ENCODE peak calls at places on chromosomes 3 and 15, in five cellular contexts. B is heart left ventricle; N is OCI-LY7; T is CD4-positive, alpha-beta memory T cell; E is substantia nigra. L is an unnamed sample.

GRCh38 chr15:50183112-50183794 is 1.3 kb downstream of the SLC27A2 start:
- DNase-seq in N (no peak), T (no peak), B (no peak), E (no peak), L (no peak)

GRCh38 chr3:196120291-196120951 is 38.5 kb upstream of the TFRC start:
- DNase-seq in E (peak), N (peak), B (peak), T (no peak), L (peak)

GRCh38 chr15:79117442-79118204 is 27.0 kb upstream of the RASGRF1 start:
- DNase-seq in B (no peak), T (no peak), N (no peak), E (no peak), L (no peak)

GRCh38 chr3:129224984-129225393 is 24.4 kb upstream of the COPG1 start:
- DNase-seq in N (peak), T (no peak), B (peak), E (peak), L (peak)

GRCh38 chr15:67175643-67176071 is 78.8 kb downstream of the AAGAB start:
- DNase-seq in E (no peak), T (no peak), B (no peak), N (no peak), L (peak)

GRCh38 chr3:30894521-30895289 is at the start of gene GADL1:
- DNase-seq in E (peak), B (peak), T (no peak), N (no peak), L (peak)

GRCh38 chr3:176663819-176664218 is 533.5 kb downstream of the TBL1XR1 start:
- DNase-seq in N (peak), T (no peak), E (no peak), B (no peak), L (no peak)

GRCh38 chr15:62606376-62607164 is 436.0 kb upstream of the TPM1 start:
- DNase-seq in B (no peak), E (no peak), N (no peak), T (no peak), L (no peak)

GRCh38 chr3:182220013-182220412 is 508.3 kb downstream of the SOX2 start:
- DNase-seq in B (no peak), T (no peak), E (no peak), N (no peak), L (no peak)

GRCh38 chr15:76642671-76643070 is 262.5 kb downstream of the SCAPER start:
- DNase-seq in B (no peak), N (no peak), T (peak), E (no peak), L (no peak)

GRCh38 chr15:77634266-77634962 is 1.7 kb upstream of the LINGO1 start:
- DNase-seq in B (peak), N (peak), T (peak), E (peak), L (no peak)

GRCh38 chr3:160538906-160539305 is 26.5 kb downstream of the KPNA4 start:
- DNase-seq in N (no peak), E (no peak), T (no peak), B (no peak), L (no peak)

GRCh38 chr3:142088522-142088921 is 60.8 kb downstream of the TFDP2 start:
- DNase-seq in N (no peak), B (no peak), E (no peak), T (no peak), L (no peak)

GRCh38 chr3:60153221-60153999 is 1097.8 kb downstream of the FHIT start:
- DNase-seq in N (no peak), T (no peak), B (no peak), E (no peak), L (no peak)

GRCh38 chr15:43880406-43881184 is 53.8 kb downstream of the WDR76 start:
- DNase-seq in T (no peak), B (no peak), N (no peak), E (no peak), L (no peak)

GRCh38 chr3:41598804-41599481 is 363.0 kb downstream of the ULK4 start:
- DNase-seq in T (no peak), E (no peak), B (no peak), N (no peak), L (no peak)

GRCh38 chr3:129195731-129196256 is 12.1 kb upstream of the CNBP start:
- DNase-seq in E (peak), T (no peak), B (peak), N (no peak), L (peak)

GRCh38 chr3:164730810-164731209 is 347.5 kb downstream of the SI start:
- DNase-seq in N (no peak), E (no peak), B (no peak), T (no peak), L (no peak)

GRCh38 chr15:39920510-39921273 is 626 bp upstream of the GPR176 start:
- DNase-seq in T (peak), B (peak), E (peak), N (peak), L (peak)

GRCh38 chr15:51065781-51066180 is 28.9 kb downstream of the TNFAIP8L3 start:
- DNase-seq in N (no peak), B (no peak), T (no peak), E (no peak), L (no peak)

GRCh38 chr3:120145498-120146285 is 51.4 kb upstream of the GSK3B start:
- DNase-seq in T (no peak), N (no peak), E (no peak), B (no peak), L (no peak)

DNA sequence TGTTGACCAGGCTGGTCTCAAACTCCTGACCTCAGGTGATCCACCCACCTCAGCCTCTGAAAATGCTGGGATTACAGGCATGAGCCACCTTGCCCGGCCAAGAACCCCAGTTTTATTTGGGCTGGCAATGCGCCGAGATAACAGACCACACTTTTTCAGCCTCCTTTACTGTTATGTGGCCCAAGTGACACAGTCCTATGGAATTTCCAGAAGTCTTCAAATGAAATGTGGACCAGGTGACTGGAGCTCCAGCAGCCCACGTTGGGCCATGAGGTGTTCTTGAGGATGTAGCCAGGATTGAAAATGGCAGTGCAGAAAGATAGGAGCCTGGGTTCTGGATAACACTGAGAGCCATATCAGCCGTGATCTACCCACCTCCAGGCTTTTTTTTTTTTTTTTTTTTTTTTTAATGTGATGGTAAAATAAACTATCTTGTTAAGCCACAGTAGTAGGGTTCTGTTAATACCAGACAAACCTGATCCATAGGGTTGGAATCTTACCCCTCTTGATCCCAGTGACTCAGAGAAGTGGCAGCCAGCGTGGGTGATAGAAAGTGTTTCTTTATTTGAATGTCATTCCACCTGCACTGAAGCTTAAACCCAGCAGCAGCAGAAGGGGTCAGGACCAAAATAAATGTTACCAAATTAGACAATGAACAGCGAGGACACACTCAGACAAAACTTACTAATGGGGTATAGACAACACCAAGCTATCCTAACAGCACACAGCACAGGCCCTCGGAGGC is 55.6 kb downstream of the LHFPL4 start:
- DNase-seq in N (no peak), E (no peak), B (no peak), T (no peak), L (no peak)
- H3K27ac ChIP-seq in N (no peak), E (no peak), B (no peak), T (no peak), L (no peak)

GRCh38 chr3:104632947-104633346 is 733.8 kb upstream of the ALCAM start:
- DNase-seq in T (no peak), E (no peak), B (no peak), N (no peak), L (no peak)

GRCh38 chr3:104631254-104631653 is 735.5 kb upstream of the ALCAM start:
- DNase-seq in E (no peak), B (no peak), N (no peak), T (no peak), L (no peak)

GRCh38 chr3:104632521-104632920 is 734.2 kb upstream of the ALCAM start:
- DNase-seq in T (no peak), E (no peak), B (no peak), N (no peak), L (no peak)

GRCh38 chr3:104628185-104628789 is 738.4 kb upstream of the ALCAM start:
- DNase-seq in E (no peak), B (no peak), T (no peak), N (peak), L (no peak)

GRCh38 chr3:104629038-104629437 is 737.7 kb upstream of the ALCAM start:
- DNase-seq in N (no peak), E (no peak), T (no peak), B (no peak), L (no peak)
- H3K27ac ChIP-seq in N (no peak), E (no peak), T (no peak), B (no peak), L (no peak)

DNA sequence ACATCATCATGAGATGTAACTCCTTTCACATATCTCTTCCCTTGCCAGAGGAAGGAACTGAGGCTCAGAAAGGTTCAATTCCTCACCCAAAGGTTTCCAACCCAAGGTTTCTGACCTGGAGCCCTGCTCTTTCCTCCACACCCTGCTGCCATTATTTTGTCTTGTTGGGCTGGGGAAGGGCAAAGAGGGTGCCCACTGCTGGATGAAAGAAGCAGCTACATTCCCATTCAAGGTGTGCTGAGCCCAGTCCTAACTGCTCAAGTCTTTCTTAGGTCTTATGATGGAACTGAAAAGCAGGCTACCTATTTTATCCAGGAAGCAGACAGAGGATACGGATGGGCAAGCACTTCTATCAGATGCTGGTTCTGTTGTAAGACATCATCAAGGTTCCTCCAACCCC is 258.0 kb upstream of the CTDSPL start:
- DNase-seq in B (no peak), T (no peak), N (no peak), E (no peak), L (no peak)
- H3K27ac ChIP-seq in B (no peak), T (no peak), N (no peak), E (no peak), L (no peak)

DNA sequence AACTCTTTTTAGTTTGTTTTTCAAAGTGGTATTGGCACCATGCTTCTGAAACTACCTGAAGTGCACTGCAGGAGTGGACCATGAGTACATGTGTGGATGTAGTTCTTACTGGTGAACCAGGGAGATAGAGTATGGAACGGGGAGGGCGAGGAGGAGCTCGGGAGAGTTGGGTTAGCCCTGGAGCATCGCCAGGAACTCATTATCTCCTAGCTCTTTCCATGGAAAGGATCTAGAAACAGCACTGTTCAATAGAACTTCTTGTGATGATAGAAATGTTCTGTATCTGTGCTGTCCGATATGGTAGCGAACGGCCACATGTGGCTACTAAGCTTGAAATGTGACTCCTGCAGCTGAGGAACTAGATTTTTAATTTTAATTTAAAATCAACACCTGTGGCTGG is 47.3 kb downstream of the VGLL4 start:
- DNase-seq in B (no peak), T (no peak), E (no peak), N (no peak), L (no peak)
- H3K27ac ChIP-seq in B (peak), T (no peak), E (no peak), N (no peak), L (no peak)

GRCh38 chr3:100040846-100041245 is 73.5 kb downstream of the FILIP1L start:
- DNase-seq in N (no peak), E (no peak), T (no peak), B (no peak), L (no peak)
- H3K27ac ChIP-seq in N (no peak), E (no peak), T (no peak), B (peak), L (peak)

DNA sequence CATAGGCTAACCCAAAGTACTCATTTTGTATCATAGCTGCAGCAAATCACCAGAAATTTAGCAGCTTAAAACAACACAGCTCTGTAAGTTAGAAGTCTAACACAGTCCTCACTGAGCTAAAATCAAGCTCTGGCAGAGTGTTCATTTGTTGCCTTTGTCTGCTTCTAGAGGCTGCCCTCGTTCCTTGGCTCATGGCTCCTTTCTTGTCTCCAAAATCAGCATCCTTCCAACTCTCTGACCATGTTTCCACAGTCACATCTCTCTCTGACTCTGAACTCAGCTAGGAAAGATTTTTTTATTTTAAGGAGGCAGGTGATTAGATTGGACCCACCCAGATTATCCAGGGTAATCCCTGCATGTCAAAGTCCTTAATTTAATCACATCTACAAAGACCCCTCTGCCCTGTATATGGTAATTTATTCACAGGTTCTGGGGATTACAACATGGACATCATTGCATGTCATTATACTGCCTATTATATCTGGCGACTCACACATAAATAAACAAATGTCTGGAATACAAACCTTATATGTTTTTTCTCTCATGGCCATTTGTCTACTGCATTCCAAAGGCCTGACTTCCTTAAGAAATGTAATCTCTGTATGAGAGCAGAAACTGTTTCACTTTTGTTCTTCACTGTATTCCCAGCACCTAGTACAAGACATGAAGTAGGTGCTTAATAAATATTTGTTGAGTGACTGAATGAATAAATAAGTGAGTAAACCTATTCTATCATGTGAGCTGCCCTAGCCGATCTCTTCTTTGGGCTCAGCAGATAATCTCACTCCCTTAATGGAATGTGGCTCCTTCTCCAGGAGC is 15.1 kb upstream of the UACA start:
- DNase-seq in B (no peak), N (no peak), T (no peak), E (no peak), L (no peak)
- H3K27ac ChIP-seq in B (no peak), N (no peak), T (no peak), E (no peak), L (no peak)

GRCh38 chr15:55279100-55279745 is 10.4 kb downstream of the RAB27A start:
- DNase-seq in E (no peak), N (no peak), B (no peak), T (no peak), L (no peak)

GRCh38 chr15:55276324-55276723 is 13.3 kb downstream of the RAB27A start:
- DNase-seq in N (no peak), B (no peak), T (no peak), E (no peak), L (no peak)

GRCh38 chr15:55277715-55278114 is 11.9 kb downstream of the RAB27A start:
- DNase-seq in N (no peak), T (no peak), B (no peak), E (no peak), L (no peak)

GRCh38 chr15:55279746-55280351 is 9.8 kb downstream of the RAB27A start:
- DNase-seq in N (no peak), T (peak), E (no peak), B (no peak), L (no peak)

DNA sequence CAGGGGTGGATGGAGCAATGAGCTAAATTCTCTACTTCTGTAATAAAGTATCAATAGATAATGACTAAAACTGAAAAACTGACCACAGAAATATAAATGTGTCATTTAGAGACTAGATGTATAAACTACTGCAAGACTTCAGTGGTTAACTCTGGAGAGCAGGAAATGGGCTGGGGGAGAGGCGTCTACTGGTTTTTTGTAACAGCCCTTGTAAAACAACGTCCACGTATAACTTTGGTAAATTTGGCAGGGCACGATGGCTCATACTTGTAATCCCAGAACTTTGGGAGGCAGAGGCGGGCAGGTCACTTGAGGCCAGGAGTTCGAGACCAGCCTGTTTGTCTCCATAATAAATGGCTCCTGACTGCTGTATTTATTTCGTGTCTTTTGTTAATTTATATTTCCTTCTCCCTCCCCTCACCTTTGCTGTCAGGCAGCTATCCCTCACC is 12.5 kb downstream of the RAB27A start:
- DNase-seq in T (peak), N (no peak), B (no peak), E (no peak), L (no peak)
- H3K27ac ChIP-seq in T (peak), N (no peak), B (no peak), E (no peak), L (no peak)

GRCh38 chr15:101469520-101470288 is 19.8 kb downstream of the PCSK6 start:
- DNase-seq in N (no peak), B (no peak), T (no peak), E (no peak), L (peak)
- H3K27ac ChIP-seq in N (no peak), B (peak), T (no peak), E (peak), L (peak)

L was measured in ovary.